ENCODE peak calls at places on chromosome 17, in six cellular contexts. A is transverse colon, Q is GM12878, B is sigmoid colon, Y is endothelial cell of umbilical vein, Z is HCT116. E is an unnamed sample.

GRCh38 chr17:59695943-59696681 is 11.1 kb downstream of the PTRH2 start:
- DNase-seq in A (no peak), Q (no peak), B (no peak), Y (no peak), Z (no peak), E (no peak)

GRCh38 chr17:65984299-65984698 is 207.6 kb downstream of the CEP112 start:
- DNase-seq in A (no peak), Q (no peak), B (no peak), Y (no peak), Z (no peak), E (no peak)

GRCh38 chr17:13510062-13510461 is 91.7 kb downstream of the HS3ST3A1 start:
- DNase-seq in A (no peak), Q (no peak), B (no peak), Y (no peak), Z (no peak), E (no peak)

GRCh38 chr17:35152741-35153140 is 5.1 kb downstream of the UNC45B start:
- DNase-seq in A (no peak), Q (no peak), B (no peak), Y (no peak), Z (no peak), E (no peak)

GRCh38 chr17:17139972-17140589 is 66.1 kb downstream of the PLD6 start:
- DNase-seq in A (no peak), Q (no peak), B (no peak), Y (no peak), Z (no peak), E (no peak)

GRCh38 chr17:66299721-66300120 is 2.7 kb upstream of the PRKCA start:
- DNase-seq in A (no peak), Q (no peak), B (no peak), Y (no peak), Z (no peak), E (no peak)

GRCh38 chr17:18233803-18234518 is 8.5 kb downstream of the LLGL1 start:
- DNase-seq in A (no peak), Q (no peak), B (no peak), Y (no peak), Z (no peak), E (no peak)

GRCh38 chr17:75181608-75182318 is 996 bp downstream of the SUMO2 start:
- DNase-seq in A (peak), Q (no peak), B (no peak), Y (peak), Z (no peak), E (peak)

GRCh38 chr17:58270476-58271290 is 10.1 kb downstream of the MPO start:
- DNase-seq in A (no peak), Q (no peak), B (no peak), Y (no peak), Z (peak), E (peak)

GRCh38 chr17:45101546-45101882 is 30.8 kb downstream of the PLCD3 start:
- DNase-seq in A (no peak), Q (no peak), B (no peak), Y (no peak), Z (no peak), E (no peak)

GRCh38 chr17:80765241-80766022 is 220.8 kb downstream of the RPTOR start:
- DNase-seq in A (no peak), Q (no peak), B (peak), Y (no peak), Z (no peak), E (no peak)

GRCh38 chr17:61260061-61260797 is 139.4 kb upstream of the TBX2 start:
- DNase-seq in A (no peak), Q (no peak), B (no peak), Y (no peak), Z (no peak), E (no peak)

GRCh38 chr17:64295146-64295545 is 32.1 kb upstream of the TEX2 start:
- DNase-seq in A (no peak), Q (no peak), B (no peak), Y (no peak), Z (no peak), E (no peak)

GRCh38 chr17:75588546-75589016 is 981 bp downstream of the MYO15B start:
- DNase-seq in A (peak), Q (no peak), B (peak), Y (no peak), Z (no peak), E (peak)

GRCh38 chr17:57455063-57455914 is 199.0 kb downstream of the MSI2 start:
- DNase-seq in A (no peak), Q (peak), B (no peak), Y (no peak), Z (no peak), E (no peak)

GRCh38 chr17:6868579-6868978 is 37.0 kb upstream of the TEKT1 start:
- DNase-seq in A (no peak), Q (no peak), B (no peak), Y (no peak), Z (peak), E (no peak)

GRCh38 chr17:49995055-49995738 is at the start of gene DLX3:
- DNase-seq in A (peak), Q (no peak), B (peak), Y (peak), Z (no peak), E (peak)

GRCh38 chr17:55440391-55440790 is 18.8 kb upstream of the MMD start:
- DNase-seq in A (no peak), Q (no peak), B (no peak), Y (no peak), Z (no peak), E (no peak)

GRCh38 chr17:78677303-78678219 is 100.4 kb upstream of the DNAH17 start:
- DNase-seq in A (no peak), Q (no peak), B (no peak), Y (no peak), Z (no peak), E (no peak)

GRCh38 chr17:55433029-55433628 is 11.5 kb upstream of the MMD start:
- DNase-seq in A (no peak), Q (no peak), B (no peak), Y (no peak), Z (peak), E (no peak)

GRCh38 chr17:80089762-80090161 is 11.6 kb upstream of the GAA start:
- DNase-seq in A (no peak), Q (no peak), B (no peak), Y (no peak), Z (no peak), E (no peak)

GRCh38 chr17:6599364-6599763 is 41.1 kb downstream of the KIAA0753 start:
- DNase-seq in A (no peak), Q (no peak), B (no peak), Y (peak), Z (no peak), E (no peak)

GRCh38 chr17:45103269-45103795 is 29.0 kb downstream of the PLCD3 start:
- DNase-seq in A (no peak), Q (no peak), B (no peak), Y (no peak), Z (no peak), E (no peak)

GRCh38 chr17:50865060-50865867 is 890 bp downstream of the TOB1 start:
- DNase-seq in A (peak), Q (no peak), B (peak), Y (peak), Z (peak), E (peak)

GRCh38 chr17:65312718-65313382 is 175.7 kb downstream of the RGS9 start:
- DNase-seq in A (no peak), Q (no peak), B (no peak), Y (no peak), Z (no peak), E (no peak)

GRCh38 chr17:39674702-39675389 is 6.6 kb downstream of the PNMT start:
- DNase-seq in A (peak), Q (no peak), B (no peak), Y (no peak), Z (no peak), E (peak)
- TF ChIP-seq POLR2A in A (peak), Q (no peak), B (no peak), Y (no peak), Z (no peak), E (no peak)

DNA sequence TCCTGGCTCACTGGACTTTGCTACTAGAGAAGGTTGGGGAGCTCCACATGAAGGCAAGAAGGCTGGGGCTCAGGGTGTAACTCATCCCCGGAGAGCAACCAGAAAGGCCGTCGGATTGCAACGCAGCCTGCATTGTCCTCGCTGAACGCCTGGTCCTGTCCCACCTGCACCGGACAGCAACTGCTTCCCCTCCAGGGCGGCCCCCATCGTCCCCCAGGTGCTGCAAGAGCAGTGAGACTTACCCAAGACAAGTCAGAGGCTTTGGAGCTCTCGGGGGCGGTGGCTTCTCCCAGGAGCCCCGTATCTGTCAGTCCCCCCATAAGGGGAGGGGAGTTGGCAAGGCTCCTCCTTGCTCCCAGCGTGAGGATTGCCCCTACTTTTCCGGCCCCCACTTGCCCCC is 18.4 kb downstream of the METRNL start:
- DNase-seq in A (no peak), Q (no peak), B (no peak), Y (no peak), Z (no peak), E (no peak)
- H3K27ac ChIP-seq in A (no peak), Q (no peak), B (no peak), Y (no peak), Z (no peak), E (no peak)

DNA sequence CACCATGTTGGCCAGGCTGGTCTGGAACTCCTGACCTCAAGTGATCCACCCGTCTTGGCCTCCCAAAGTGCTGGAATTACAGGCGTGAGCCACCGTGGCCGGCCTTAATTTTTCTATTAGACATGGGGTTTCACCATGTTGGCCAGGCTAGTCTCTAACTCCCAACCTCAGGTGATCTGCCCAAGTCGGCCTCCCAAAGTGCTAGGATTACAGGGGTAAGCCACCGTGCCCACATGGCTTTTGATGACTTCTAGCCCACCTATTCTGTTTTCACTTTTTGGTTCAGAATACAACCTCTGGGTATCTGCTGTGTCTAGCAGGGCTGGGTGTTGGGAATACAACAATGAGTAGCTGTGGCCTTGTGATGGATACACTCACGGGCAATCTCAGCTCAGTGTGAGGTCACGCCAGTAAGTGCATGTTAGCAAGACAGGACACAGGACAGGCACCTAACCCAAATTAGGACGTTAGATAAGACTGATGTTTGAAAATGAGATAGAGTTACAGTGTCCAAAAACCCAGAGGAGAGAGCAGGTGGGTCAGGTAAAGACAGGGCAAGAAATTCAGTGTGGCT is 14.1 kb upstream of the YWHAE start:
- DNase-seq in A (no peak), Q (no peak), B (no peak), Y (no peak), Z (no peak), E (no peak)
- TF ChIP-seq POLR2AphosphoS5 in A (no peak), Q (no peak), B (no peak), Y (no peak), Z (no peak), E (no peak)

DNA sequence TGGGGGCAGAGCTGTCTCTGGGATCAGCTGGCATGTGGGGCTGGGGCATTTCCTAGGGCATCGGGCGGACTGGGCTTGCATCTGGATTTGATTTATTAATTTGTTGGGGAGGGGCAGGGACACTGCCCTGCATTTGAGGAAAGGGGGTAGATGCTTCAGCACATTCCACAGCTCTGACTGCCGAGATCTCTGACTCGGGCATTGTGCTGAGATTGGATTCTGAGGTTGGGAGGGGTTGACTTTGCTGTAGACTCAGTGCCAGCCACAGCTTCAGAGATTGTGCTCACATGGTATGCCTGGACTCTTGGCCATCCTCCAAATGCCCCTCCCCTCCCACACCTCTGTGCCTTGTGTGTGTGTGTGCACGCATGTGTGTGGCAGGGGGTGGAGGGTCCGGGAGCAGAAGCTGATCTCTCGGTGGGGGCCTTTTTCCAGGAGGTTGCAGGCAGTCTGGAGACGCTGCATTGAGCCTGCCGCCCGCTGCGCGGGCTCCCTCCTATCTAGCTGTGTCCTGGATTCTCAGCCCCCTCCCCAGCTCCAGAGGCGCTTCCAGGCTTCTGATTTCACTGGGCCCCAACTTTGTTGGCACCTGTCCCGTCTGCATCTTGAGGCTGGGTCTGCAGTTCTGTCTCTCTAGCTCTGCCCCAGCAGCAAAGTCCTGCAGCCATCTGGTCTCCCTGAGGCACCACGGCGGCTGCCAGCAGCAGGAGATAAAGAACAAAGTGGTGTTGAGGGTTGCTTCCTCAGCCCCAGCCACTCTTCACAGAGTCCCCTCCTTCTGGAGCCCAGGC is 14.9 kb downstream of the IGFBP4 start:
- DNase-seq in A (no peak), Q (no peak), B (peak), Y (no peak), Z (no peak), E (peak)
- TF ChIP-seq POLR2A in A (no peak), Q (no peak), B (no peak), Y (no peak), Z (no peak), E (no peak)

GRCh38 chr17:5110816-5111215 is 862 bp downstream of the ZNF232 start:
- DNase-seq in A (no peak), Q (no peak), B (no peak), Y (no peak), Z (no peak), E (no peak)
- H3K27ac ChIP-seq in A (peak), Q (peak), B (peak), Y (no peak), Z (no peak), E (peak)

DNA sequence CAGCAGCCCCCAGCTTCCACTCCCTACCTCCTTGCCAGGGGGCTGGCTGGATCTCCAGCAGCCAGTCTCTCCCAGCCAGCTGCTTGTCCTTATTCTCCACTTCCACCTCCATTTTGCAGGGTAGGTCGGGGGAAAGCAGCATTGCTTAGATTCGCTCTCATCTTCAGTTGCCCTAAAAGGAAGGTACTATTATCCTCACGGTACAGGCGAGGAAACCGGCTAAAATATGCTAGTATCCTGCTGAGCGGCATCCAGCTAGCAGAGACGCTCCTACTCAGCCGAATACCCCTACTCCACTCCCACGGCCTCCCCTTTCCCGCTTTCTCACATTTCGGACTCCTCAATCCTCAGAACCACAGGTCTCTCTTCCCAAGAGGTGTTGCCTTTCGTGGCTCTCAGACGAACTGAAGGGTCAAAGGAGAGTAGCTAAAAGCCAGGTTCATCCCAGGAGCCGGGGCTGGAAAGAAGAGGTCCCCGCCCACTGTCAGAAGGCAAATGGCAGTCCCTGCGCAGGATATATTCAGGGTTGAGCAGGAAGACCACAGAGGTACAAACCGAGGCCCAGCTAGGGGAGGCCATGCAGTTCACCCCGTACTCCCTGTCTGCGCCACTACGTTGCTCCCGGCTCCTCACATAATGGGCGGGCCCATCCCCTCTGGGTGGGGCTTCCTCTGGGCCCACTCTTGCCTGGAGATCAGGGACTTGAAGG is 1.6 kb upstream of the RAB11FIP4 start:
- DNase-seq in A (no peak), Q (no peak), B (no peak), Y (no peak), Z (no peak), E (peak)
- TF ChIP-seq POLR2AphosphoS5 in A (no peak), Q (no peak), B (no peak), Y (no peak), Z (no peak), E (no peak)

GRCh38 chr17:28951428-28951990 is at the start of gene PHF12:
- DNase-seq in A (peak), Q (peak), B (peak), Y (peak), Z (peak), E (peak)
- TF ChIP-seq POLR2A in A (peak), Q (peak), B (peak), Y (peak), Z (peak), E (peak)

GRCh38 chr17:67452681-67453554 is 75.8 kb downstream of the PITPNC1 start:
- DNase-seq in A (no peak), Q (peak), B (no peak), Y (no peak), Z (no peak), E (no peak)

GRCh38 chr17:67448449-67448848 is 71.4 kb downstream of the PITPNC1 start:
- DNase-seq in A (no peak), Q (no peak), B (no peak), Y (no peak), Z (no peak), E (no peak)

GRCh38 chr17:67456103-67456502 is 79.0 kb downstream of the PITPNC1 start:
- DNase-seq in A (no peak), Q (no peak), B (no peak), Y (no peak), Z (no peak), E (no peak)

GRCh38 chr17:67449065-67449464 is 72.0 kb downstream of the PITPNC1 start:
- DNase-seq in A (no peak), Q (no peak), B (no peak), Y (peak), Z (no peak), E (no peak)

DNA sequence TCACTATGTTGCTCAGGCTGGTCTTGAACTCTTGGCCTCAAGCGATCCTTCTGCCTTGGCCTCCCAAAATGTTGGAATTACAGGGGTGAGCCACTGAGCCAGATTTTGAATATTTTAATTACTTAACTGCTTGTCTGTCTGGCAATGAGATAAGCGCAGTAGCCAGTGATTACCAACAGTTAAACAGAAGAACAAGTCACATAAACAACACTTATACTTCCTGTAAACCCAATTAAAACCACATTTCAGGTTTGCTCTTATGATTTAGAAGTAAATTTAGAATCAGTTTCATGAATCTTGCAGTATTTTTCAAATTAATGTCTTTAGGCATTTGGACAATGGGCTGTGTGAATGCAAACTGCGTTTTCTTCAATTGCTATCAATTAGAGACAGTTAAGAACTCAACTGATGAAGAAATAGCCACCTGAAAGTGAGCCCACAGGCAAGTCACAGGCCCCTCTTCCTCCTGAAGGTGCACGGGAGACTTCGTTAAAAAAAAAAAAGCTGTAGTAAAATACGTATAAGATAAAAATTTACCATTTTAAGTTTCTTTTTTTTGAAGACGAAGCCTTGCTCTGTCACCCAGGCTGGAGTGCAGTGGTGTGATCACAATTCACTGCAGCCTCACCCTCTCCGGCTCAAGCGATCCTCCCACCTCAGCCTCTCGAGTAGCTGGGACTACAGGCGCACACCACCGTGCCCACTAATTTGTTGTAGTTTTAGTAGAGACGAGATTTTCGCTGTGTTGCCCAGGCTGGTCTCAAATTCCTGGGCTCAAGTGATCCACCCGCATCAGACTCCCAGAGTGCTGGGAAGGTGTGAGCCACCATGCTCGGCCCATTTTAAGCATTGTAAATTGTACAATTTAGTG is 73.0 kb downstream of the PITPNC1 start:
- DNase-seq in A (no peak), Q (no peak), B (no peak), Y (no peak), Z (no peak), E (no peak)
- H3K27ac ChIP-seq in A (no peak), Q (no peak), B (no peak), Y (no peak), Z (no peak), E (no peak)